ENCODE peak calls at places on chromosomes 2 and 18, in nine cellular contexts. One of them, this sample, is unnamed.
A peak's percentile ranks its signal among the peaks of the same experiment; 100 is the strongest.

GRCh38 chr2:165401285-165401852 is 68.1 kb upstream of the CSRNP3 start:
- DNase-seq in T-helper 17 cell: no peak
- DNase-seq in caudate nucleus: peak; percentile 14
- DNase-seq in A549: peak; percentile 78
- DNase-seq in activated CD4-positive, CD25-positive, alpha-beta regulatory T cell treated with anti-CD3 and anti-CD28 coated beads, Interleukin-2, amount 50 U/mL, for 72 hours: no peak
- DNase-seq in Ammon's horn: peak; percentile 88
- DNase-seq in activated CD8-positive, alpha-beta T cell treated with anti-CD3 and anti-CD28 coated beads, Interleukin-2, amount 10 ng/mL, durations not matched to agents 7 days and 5 days: peak; percentile 40
- DNase-seq in erythroblast: peak; percentile 63
- DNase-seq in fibroblast of the aortic adventitia: peak; percentile 89
- DNase-seq in this sample: peak; percentile 85

GRCh38 chr18:59906203-59906602 is 6.4 kb downstream of the PMAIP1 start:
- DNase-seq in T-helper 17 cell: no peak
- DNase-seq in caudate nucleus: no peak
- DNase-seq in A549: no peak
- DNase-seq in activated CD4-positive, CD25-positive, alpha-beta regulatory T cell treated with anti-CD3 and anti-CD28 coated beads, Interleukin-2, amount 50 U/mL, for 72 hours: no peak
- DNase-seq in Ammon's horn: no peak
- DNase-seq in activated CD8-positive, alpha-beta T cell treated with anti-CD3 and anti-CD28 coated beads, Interleukin-2, amount 10 ng/mL, durations not matched to agents 7 days and 5 days: no peak
- DNase-seq in erythroblast: no peak
- DNase-seq in fibroblast of the aortic adventitia: no peak
- DNase-seq in this sample: no peak

GRCh38 chr2:173553589-173553988 is 198.9 kb downstream of the CDCA7 start:
- DNase-seq in T-helper 17 cell: no peak
- DNase-seq in caudate nucleus: no peak
- DNase-seq in A549: peak; percentile 42
- DNase-seq in activated CD4-positive, CD25-positive, alpha-beta regulatory T cell treated with anti-CD3 and anti-CD28 coated beads, Interleukin-2, amount 50 U/mL, for 72 hours: no peak
- DNase-seq in Ammon's horn: no peak
- DNase-seq in activated CD8-positive, alpha-beta T cell treated with anti-CD3 and anti-CD28 coated beads, Interleukin-2, amount 10 ng/mL, durations not matched to agents 7 days and 5 days: no peak
- DNase-seq in erythroblast: no peak
- DNase-seq in fibroblast of the aortic adventitia: peak; percentile 28
- DNase-seq in this sample: no peak

GRCh38 chr2:159119652-159120257 is 151.3 kb downstream of the TANC1 start:
- DNase-seq in T-helper 17 cell: no peak
- DNase-seq in caudate nucleus: no peak
- DNase-seq in A549: no peak
- DNase-seq in activated CD4-positive, CD25-positive, alpha-beta regulatory T cell treated with anti-CD3 and anti-CD28 coated beads, Interleukin-2, amount 50 U/mL, for 72 hours: no peak
- DNase-seq in Ammon's horn: no peak
- DNase-seq in activated CD8-positive, alpha-beta T cell treated with anti-CD3 and anti-CD28 coated beads, Interleukin-2, amount 10 ng/mL, durations not matched to agents 7 days and 5 days: no peak
- DNase-seq in erythroblast: peak; percentile 61
- DNase-seq in fibroblast of the aortic adventitia: no peak
- DNase-seq in this sample: no peak

GRCh38 chr18:8870528-8870927 is 165.2 kb downstream of the MTCL1 start:
- DNase-seq in T-helper 17 cell: no peak
- DNase-seq in caudate nucleus: no peak
- DNase-seq in A549: no peak
- DNase-seq in activated CD4-positive, CD25-positive, alpha-beta regulatory T cell treated with anti-CD3 and anti-CD28 coated beads, Interleukin-2, amount 50 U/mL, for 72 hours: no peak
- DNase-seq in Ammon's horn: peak; percentile 23
- DNase-seq in activated CD8-positive, alpha-beta T cell treated with anti-CD3 and anti-CD28 coated beads, Interleukin-2, amount 10 ng/mL, durations not matched to agents 7 days and 5 days: no peak
- DNase-seq in erythroblast: no peak
- DNase-seq in fibroblast of the aortic adventitia: no peak
- DNase-seq in this sample: no peak

GRCh38 chr2:122469147-122469546 is 713.7 kb downstream of the TSN start:
- DNase-seq in T-helper 17 cell: no peak
- DNase-seq in caudate nucleus: no peak
- DNase-seq in A549: no peak
- DNase-seq in activated CD4-positive, CD25-positive, alpha-beta regulatory T cell treated with anti-CD3 and anti-CD28 coated beads, Interleukin-2, amount 50 U/mL, for 72 hours: no peak
- DNase-seq in Ammon's horn: no peak
- DNase-seq in activated CD8-positive, alpha-beta T cell treated with anti-CD3 and anti-CD28 coated beads, Interleukin-2, amount 10 ng/mL, durations not matched to agents 7 days and 5 days: no peak
- DNase-seq in erythroblast: no peak
- DNase-seq in fibroblast of the aortic adventitia: no peak
- DNase-seq in this sample: no peak

GRCh38 chr2:20617892-20618467 is 32.9 kb downstream of the HS1BP3 start:
- DNase-seq in T-helper 17 cell: no peak
- DNase-seq in caudate nucleus: peak; percentile 96
- DNase-seq in A549: peak; percentile 95
- DNase-seq in activated CD4-positive, CD25-positive, alpha-beta regulatory T cell treated with anti-CD3 and anti-CD28 coated beads, Interleukin-2, amount 50 U/mL, for 72 hours: no peak
- DNase-seq in Ammon's horn: peak; percentile 98
- DNase-seq in activated CD8-positive, alpha-beta T cell treated with anti-CD3 and anti-CD28 coated beads, Interleukin-2, amount 10 ng/mL, durations not matched to agents 7 days and 5 days: no peak
- DNase-seq in erythroblast: peak; percentile 38
- DNase-seq in fibroblast of the aortic adventitia: peak; percentile 100
- DNase-seq in this sample: peak; percentile 78

GRCh38 chr2:201344663-201345366 is 12.3 kb downstream of the FLACC1 start:
- DNase-seq in T-helper 17 cell: no peak
- DNase-seq in caudate nucleus: no peak
- DNase-seq in A549: peak; percentile 48
- DNase-seq in activated CD4-positive, CD25-positive, alpha-beta regulatory T cell treated with anti-CD3 and anti-CD28 coated beads, Interleukin-2, amount 50 U/mL, for 72 hours: no peak
- DNase-seq in Ammon's horn: no peak
- DNase-seq in activated CD8-positive, alpha-beta T cell treated with anti-CD3 and anti-CD28 coated beads, Interleukin-2, amount 10 ng/mL, durations not matched to agents 7 days and 5 days: no peak
- DNase-seq in erythroblast: peak; percentile 59
- DNase-seq in fibroblast of the aortic adventitia: no peak
- DNase-seq in this sample: no peak

GRCh38 chr2:235500761-235501662 is 7.2 kb downstream of the AGAP1 start:
- DNase-seq in T-helper 17 cell: no peak
- DNase-seq in caudate nucleus: peak; percentile 49
- DNase-seq in A549: no peak
- DNase-seq in activated CD4-positive, CD25-positive, alpha-beta regulatory T cell treated with anti-CD3 and anti-CD28 coated beads, Interleukin-2, amount 50 U/mL, for 72 hours: no peak
- DNase-seq in Ammon's horn: no peak
- DNase-seq in activated CD8-positive, alpha-beta T cell treated with anti-CD3 and anti-CD28 coated beads, Interleukin-2, amount 10 ng/mL, durations not matched to agents 7 days and 5 days: peak; percentile 24
- DNase-seq in erythroblast: no peak
- DNase-seq in fibroblast of the aortic adventitia: peak; percentile 51
- DNase-seq in this sample: peak; percentile 20

GRCh38 chr2:143083636-143084035 is 45.6 kb upstream of the ARHGAP15 start:
- DNase-seq in T-helper 17 cell: no peak
- DNase-seq in caudate nucleus: no peak
- DNase-seq in A549: no peak
- DNase-seq in activated CD4-positive, CD25-positive, alpha-beta regulatory T cell treated with anti-CD3 and anti-CD28 coated beads, Interleukin-2, amount 50 U/mL, for 72 hours: no peak
- DNase-seq in Ammon's horn: no peak
- DNase-seq in activated CD8-positive, alpha-beta T cell treated with anti-CD3 and anti-CD28 coated beads, Interleukin-2, amount 10 ng/mL, durations not matched to agents 7 days and 5 days: no peak
- DNase-seq in erythroblast: no peak
- DNase-seq in fibroblast of the aortic adventitia: peak; percentile 63
- DNase-seq in this sample: peak; percentile 29

This sample was measured in amniotic stem cell.